ENCODE peak calls at places on chromosomes 5 and 9, in seven cellular contexts. Q, E, B, S, R, D and N are unnamed samples.

GRCh38 chr9:123102380-123103113 is 69.1 kb downstream of the GPR21 start:
- DNase-seq in Q (no peak), E (no peak), B (no peak), S (no peak), R (no peak), D (no peak), N (no peak)

GRCh38 chr5:37869221-37869620 is 29.4 kb upstream of the GDNF start:
- DNase-seq in Q (no peak), E (no peak), B (no peak), S (no peak), R (no peak), D (no peak), N (no peak)

GRCh38 chr9:128640626-128641025 is 16.0 kb downstream of the DYNC2I2 start:
- DNase-seq in Q (no peak), E (no peak), B (no peak), S (no peak), R (no peak), D (no peak), N (no peak)

GRCh38 chr5:177301503-177302165 is 1.9 kb downstream of the RAB24 start:
- DNase-seq in Q (peak; percentile 81), E (no peak), B (no peak), S (no peak), R (peak; percentile 16), D (no peak), N (peak; percentile 93)

GRCh38 chr5:52915176-52915875 is 73.8 kb upstream of the ITGA2 start:
- DNase-seq in Q (peak; percentile 64), E (peak; percentile 21), B (peak; percentile 61), S (peak; percentile 35), R (peak; percentile 18), D (peak; percentile 3), N (no peak)

GRCh38 chr5:142248853-142249462 is 75.9 kb downstream of the SPRY4 start:
- DNase-seq in Q (no peak), E (peak; percentile 23), B (no peak), S (no peak), R (no peak), D (no peak), N (no peak)

GRCh38 chr9:125674981-125675973 is 31.7 kb downstream of the MAPKAP1 start:
- DNase-seq in Q (no peak), E (no peak), B (no peak), S (no peak), R (no peak), D (no peak), N (no peak)

GRCh38 chr5:159905496-159905895 is 10.8 kb upstream of the ADRA1B start:
- DNase-seq in Q (peak; percentile 55), E (no peak), B (no peak), S (no peak), R (no peak), D (no peak), N (no peak)

GRCh38 chr5:156475182-156475830 is 148.3 kb downstream of the SGCD start:
- DNase-seq in Q (no peak), E (no peak), B (no peak), S (no peak), R (no peak), D (no peak), N (no peak)

GRCh38 chr5:54807421-54807820 is 178.0 kb downstream of the ESM1 start:
- DNase-seq in Q (no peak), E (no peak), B (no peak), S (no peak), R (no peak), D (no peak), N (no peak)

GRCh38 chr9:126643945-126644527 is 30.3 kb downstream of the LMX1B start:
- DNase-seq in Q (no peak), E (no peak), B (no peak), S (no peak), R (no peak), D (no peak), N (no peak)

GRCh38 chr9:89177021-89177400 is 1.6 kb downstream of the SHC3 start:
- DNase-seq in Q (no peak), E (no peak), B (no peak), S (no peak), R (no peak), D (no peak), N (no peak)

GRCh38 chr9:133387680-133388079 is 11.5 kb downstream of the STKLD1 start:
- DNase-seq in Q (no peak), E (no peak), B (no peak), S (no peak), R (no peak), D (no peak), N (no peak)

GRCh38 chr9:115733736-115734135 is 419.9 kb upstream of the PAPPA start:
- DNase-seq in Q (no peak), E (no peak), B (no peak), S (no peak), R (no peak), D (no peak), N (no peak)

GRCh38 chr5:14211818-14212799 is 69.0 kb downstream of the TRIO start:
- DNase-seq in Q (peak; percentile 65), E (no peak), B (no peak), S (no peak), R (no peak), D (no peak), N (no peak)

GRCh38 chr5:53378590-53379247 is 101.7 kb upstream of the FST start:
- DNase-seq in Q (no peak), E (no peak), B (no peak), S (no peak), R (no peak), D (no peak), N (no peak)